ENCODE peak calls at places on chromosomes 5 and 9, in five cellular contexts. G is progenitor cell of endocrine pancreas; U is sigmoid colon; V is astrocyte of the cerebellum; Y is activated CD8-positive, alpha-beta T cell treated with anti-CD3 and anti-CD28 coated beads for 36 hours. A is an unnamed sample.

GRCh38 chr9:95425910-95426551 is 90.7 kb downstream of the PTCH1 start:
- DNase-seq in U (no peak), V (peak; percentile 8), Y (peak; percentile 21), G (no peak), A (peak; percentile 24)

GRCh38 chr9:92035687-92036410 is 79.4 kb downstream of the SPTLC1 start:
- DNase-seq in V (peak; percentile 13), G (no peak), U (peak; percentile 93), Y (no peak), A (no peak)

GRCh38 chr5:68141494-68141893 is 74.1 kb upstream of the PIK3R1 start:
- DNase-seq in V (no peak), G (no peak), Y (no peak), U (no peak), A (no peak)

GRCh38 chr9:38066907-38067610 is 2.0 kb downstream of the SHB start:
- DNase-seq in Y (peak; percentile 28), U (peak; percentile 84), V (no peak), G (no peak), A (peak; percentile 30)

GRCh38 chr9:129139233-129139992 is 28.2 kb downstream of the PTPA start:
- DNase-seq in U (peak; percentile 90), Y (peak; percentile 86), V (peak; percentile 72), G (peak; percentile 62), A (peak; percentile 77)

GRCh38 chr9:110429453-110429852 is 91.8 kb upstream of the TXNDC8 start:
- DNase-seq in Y (no peak), G (no peak), V (no peak), U (no peak), A (no peak)

GRCh38 chr5:129438322-129438721 is 21.8 kb upstream of the ADAMTS19 start:
- DNase-seq in Y (no peak), U (no peak), V (no peak), G (no peak), A (no peak)

GRCh38 chr5:63686938-63687337 is 275.3 kb downstream of the HTR1A start:
- DNase-seq in G (no peak), U (no peak), V (no peak), Y (no peak), A (no peak)

GRCh38 chr5:12691330-12691729 is 787.1 kb upstream of the CTNND2 start:
- DNase-seq in V (no peak), G (no peak), U (no peak), Y (no peak), A (no peak)

GRCh38 chr5:12636209-12636608 is 732.0 kb upstream of the CTNND2 start:
- DNase-seq in U (no peak), Y (no peak), V (no peak), G (no peak), A (no peak)

GRCh38 chr5:123717139-123717538 is 205.2 kb downstream of the CSNK1G3 start:
- DNase-seq in V (peak; percentile 67), G (no peak), Y (no peak), U (no peak), A (no peak)

GRCh38 chr9:93060746-93061259 is 2.3 kb downstream of the SUSD3 start:
- DNase-seq in V (no peak), Y (peak; percentile 47), U (no peak), G (no peak), A (no peak)

GRCh38 chr9:109914280-109915027 is 134.5 kb downstream of the PALM2AKAP2 start:
- DNase-seq in U (no peak), G (no peak), V (peak; percentile 96), Y (no peak), A (no peak)

GRCh38 chr9:33287087-33287490 is 3.2 kb upstream of the NFX1 start:
- DNase-seq in Y (peak; percentile 58), U (no peak), V (peak; percentile 47), G (no peak), A (peak; percentile 16)

GRCh38 chr9:122016789-122017188 is 76.3 kb downstream of the TTLL11 start:
- DNase-seq in G (peak; percentile 3), Y (peak; percentile 4), V (no peak), U (no peak), A (no peak)

GRCh38 chr5:83418659-83419321 is 52.8 kb upstream of the VCAN start:
- DNase-seq in U (no peak), G (no peak), V (no peak), Y (no peak), A (no peak)

GRCh38 chr9:35575478-35575877 is 29.6 kb upstream of the TESK1 start:
- DNase-seq in G (no peak), V (no peak), Y (no peak), U (no peak), A (no peak)

GRCh38 chr9:33449715-33450114 is 2.3 kb upstream of the AQP3 start:
- DNase-seq in V (no peak), G (no peak), Y (no peak), U (no peak), A (no peak)

GRCh38 chr9:131709741-131710499 is 30.0 kb downstream of the RAPGEF1 start:
- DNase-seq in V (no peak), Y (peak; percentile 60), U (no peak), G (no peak), A (peak; percentile 9)

GRCh38 chr5:154220625-154221024 is 30.1 kb downstream of the GALNT10 start:
- DNase-seq in V (no peak), Y (no peak), U (no peak), G (no peak), A (no peak)

GRCh38 chr5:149960272-149961185 is at the start of gene SLC26A2:
- DNase-seq in V (peak; percentile 91), Y (peak; percentile 97), G (peak; percentile 92), U (peak; percentile 99), A (peak; percentile 95)
- TF ChIP-seq CTCF in V (no peak), Y (no peak), G (no peak), U (no peak), A (no peak)

DNA sequence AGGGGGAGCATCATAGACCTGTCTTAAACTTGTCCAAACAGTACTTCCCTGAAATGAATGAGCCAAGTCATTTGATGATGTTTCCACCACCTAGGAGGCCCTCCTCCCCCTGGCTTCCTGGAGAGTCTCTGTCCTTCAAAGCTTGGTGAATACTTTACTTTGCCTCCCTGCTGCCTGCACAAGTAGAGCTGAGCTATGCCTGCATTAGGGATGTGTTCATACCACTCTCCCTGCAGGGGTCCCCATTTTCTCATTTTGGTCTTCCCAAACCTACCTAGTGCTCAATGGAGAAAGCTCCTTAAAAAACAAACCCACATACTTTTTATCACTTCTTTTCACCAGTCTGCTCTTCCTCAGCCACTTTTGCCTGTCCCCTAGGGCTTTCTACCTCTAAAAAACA is 7.7 kb downstream of the CCNI2 start:
- DNase-seq in V (no peak), Y (peak; percentile 26), U (no peak), G (no peak), A (no peak)
- TF ChIP-seq CTCF in V (peak; percentile 42), Y (no peak), U (no peak), G (peak; percentile 26), A (no peak)

DNA sequence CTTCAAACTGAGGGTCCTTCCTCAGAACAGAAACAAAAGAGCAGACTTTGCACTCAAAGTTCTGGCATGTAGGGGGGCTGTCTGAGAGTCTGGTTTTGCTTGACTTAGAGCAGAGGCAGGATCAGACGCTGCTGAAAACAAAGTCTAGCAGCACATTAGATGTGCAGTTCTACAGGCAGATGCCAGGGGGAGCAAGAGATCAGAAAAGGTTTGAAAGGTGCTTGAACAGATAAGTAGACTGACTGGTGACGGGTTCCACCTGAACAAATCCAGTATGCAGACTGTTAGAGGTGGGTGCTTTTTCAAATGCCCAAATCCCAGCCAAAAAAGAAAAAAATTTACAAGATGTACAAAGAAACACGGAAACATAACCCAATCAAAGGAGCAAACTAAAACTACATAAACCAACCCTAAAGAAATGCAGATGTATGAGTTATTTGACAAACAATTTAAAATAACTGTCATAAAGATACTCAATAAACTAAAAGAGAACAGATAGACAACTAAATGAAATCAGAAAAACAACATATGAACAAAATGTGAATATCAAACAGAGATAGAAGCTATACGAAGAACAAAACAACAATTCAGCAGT is 194.7 kb upstream of the FREM1 start:
- DNase-seq in G (no peak), V (peak; percentile 4), U (no peak), Y (peak; percentile 13), A (peak; percentile 42)
- TF ChIP-seq CTCF in G (peak; percentile 72), V (peak; percentile 89), U (peak; percentile 41), Y (peak; percentile 76), A (peak; percentile 70)

DNA sequence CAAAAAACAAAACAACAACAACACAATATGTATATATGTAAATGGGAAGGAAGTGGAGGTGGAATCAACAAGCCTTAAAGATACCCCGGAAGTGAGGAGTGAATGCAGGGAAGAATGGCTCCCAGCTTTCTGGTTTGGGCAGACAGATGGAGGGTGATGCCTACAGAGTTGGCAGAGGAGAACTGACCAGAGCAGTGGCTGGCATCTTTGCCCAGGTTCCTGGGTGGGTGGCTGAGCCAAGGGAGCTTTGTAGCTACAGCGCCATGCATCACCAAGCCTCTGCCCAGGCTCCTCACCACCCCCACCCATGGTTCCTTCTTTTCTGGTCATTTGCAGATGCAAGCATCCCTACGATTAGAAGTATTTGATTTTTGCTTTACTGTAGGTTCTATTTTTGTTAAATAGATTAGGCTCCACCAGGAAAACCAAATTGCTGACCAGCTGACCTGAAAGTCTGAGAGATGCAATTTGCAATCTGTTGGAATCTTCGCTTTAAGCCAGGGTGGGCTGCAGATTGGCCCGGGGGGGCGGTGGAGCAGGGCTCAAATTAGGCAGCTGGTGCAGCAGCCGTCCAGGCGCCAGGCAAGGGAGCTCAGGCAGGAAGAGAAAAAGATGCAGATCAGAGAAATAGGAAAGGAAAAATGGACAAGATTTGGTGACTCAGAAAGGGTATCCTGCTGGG is 163.3 kb upstream of the TBC1D2 start:
- DNase-seq in V (no peak), U (no peak), G (no peak), Y (no peak), A (no peak)
- TF ChIP-seq CTCF in V (no peak), U (no peak), G (no peak), Y (no peak), A (no peak)

DNA sequence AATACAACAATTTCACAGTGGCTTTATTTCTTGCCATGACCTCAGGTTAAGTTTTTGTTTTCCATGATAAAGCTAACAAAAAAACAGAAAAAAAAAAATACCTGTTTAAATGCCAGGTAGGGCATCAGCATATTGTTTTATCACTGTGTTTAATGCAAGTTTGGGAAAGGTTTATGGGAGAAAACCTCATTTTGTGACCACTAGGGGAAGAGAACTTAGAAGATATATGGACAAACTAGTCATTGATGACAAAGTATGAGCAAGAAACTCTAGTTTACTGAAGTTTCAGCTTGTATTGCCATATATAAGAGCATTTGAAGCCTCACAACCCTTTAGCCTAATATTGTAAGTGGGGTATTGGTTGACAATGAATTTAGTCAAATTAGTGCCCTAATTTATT is 1431.4 kb upstream of the CDH18 start:
- DNase-seq in V (no peak), Y (no peak), U (no peak), G (no peak), A (no peak)
- TF ChIP-seq CTCF in V (no peak), Y (no peak), U (no peak), G (no peak), A (no peak)

DNA sequence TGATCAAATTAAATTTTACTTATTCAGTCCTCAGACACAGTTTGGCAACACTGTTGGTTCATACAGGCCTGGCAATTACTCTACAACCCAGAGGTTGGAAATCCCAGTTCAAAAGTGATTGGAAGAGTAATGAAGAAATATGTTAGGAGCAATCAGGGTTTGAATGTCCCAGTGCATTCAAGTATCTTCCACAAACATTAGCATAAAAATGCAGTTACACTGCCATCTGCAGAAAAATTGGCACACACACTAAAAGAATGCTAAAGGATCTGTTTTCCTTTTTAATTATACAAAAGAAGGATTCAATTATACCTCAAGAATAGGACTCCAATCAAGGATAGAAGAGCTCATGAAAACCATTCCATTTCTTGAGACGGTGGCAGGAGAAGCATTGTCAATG is 130.2 kb downstream of the DNAH5 start:
- DNase-seq in G (no peak), V (no peak), Y (no peak), U (no peak), A (no peak)
- TF ChIP-seq CTCF in G (no peak), V (no peak), Y (no peak), U (no peak), A (no peak)